ENCODE peak calls at places on chromosomes 7 and 10, in four cellular contexts. U is psoas muscle, S is ELR, M is HAP-1. A is an unnamed sample.

GRCh38 chr7:103855671-103856070 is 133.8 kb downstream of the RELN start:
- DNase-seq in U (no peak), M (no peak), S (no peak), A (no peak)

GRCh38 chr7:157522954-157523353 is 186.2 kb downstream of the DNAJB6 start:
- DNase-seq in S (no peak), U (peak; percentile 44), M (no peak), A (no peak)

GRCh38 chr10:35421553-35422178 is 85.4 kb downstream of the CCNY start:
- DNase-seq in M (no peak), U (no peak), S (peak; percentile 94), A (peak; percentile 83)

GRCh38 chr10:49168821-49169495 is 19.2 kb downstream of the TMEM273 start:
- DNase-seq in M (no peak), U (no peak), S (peak; percentile 30), A (no peak)

GRCh38 chr7:96299496-96299895 is 22.4 kb downstream of the SLC25A13 start:
- DNase-seq in U (no peak), S (no peak), M (no peak), A (no peak)

GRCh38 chr7:5479941-5480517 is 56.4 kb upstream of the TNRC18 start:
- DNase-seq in M (no peak), S (no peak), U (no peak), A (no peak)

GRCh38 chr10:6528198-6528950 is 51.7 kb downstream of the PRKCQ start:
- DNase-seq in M (no peak), U (no peak), S (no peak), A (no peak)

GRCh38 chr10:127797339-127797738 is 60.4 kb downstream of the FOXI2 start:
- DNase-seq in M (no peak), S (peak; percentile 1), U (no peak), A (no peak)

GRCh38 chr7:111159426-111159825 is 68.5 kb downstream of the LRRN3 start:
- DNase-seq in S (peak; percentile 66), U (no peak), M (no peak), A (no peak)

GRCh38 chr7:107564553-107565298 is 955 bp downstream of the DUS4L start:
- DNase-seq in M (no peak), U (no peak), S (peak; percentile 94), A (no peak)

GRCh38 chr10:99429521-99430095 is 816 bp downstream of the GOT1 start:
- DNase-seq in M (no peak), U (no peak), S (no peak), A (no peak)

A was measured in uterus.